ENCODE peak calls at places on chromosome 7, in four cellular contexts. R, V, L and Y are unnamed samples.
A peak's percentile ranks its signal among the peaks of the same experiment; 100 is the strongest.

GRCh38 chr7:142313528-142313927 is 55.7 kb upstream of the PRSS58 start:
- DNase-seq in R (no peak), L (no peak), V (no peak), Y (no peak)

GRCh38 chr7:6430271-6430940 is 17.3 kb downstream of the DAGLB start:
- DNase-seq in L (no peak), R (no peak), V (no peak), Y (no peak)

GRCh38 chr7:114033475-114033874 is 114.7 kb upstream of the PPP1R3A start:
- DNase-seq in V (no peak), R (no peak), L (no peak), Y (no peak)

GRCh38 chr7:2936301-2936700 is 92.2 kb upstream of the GNA12 start:
- DNase-seq in V (no peak), R (no peak), L (no peak), Y (no peak)

GRCh38 chr7:2753148-2753547 is 65.1 kb downstream of the AMZ1 start:
- DNase-seq in L (no peak), V (no peak), R (no peak), Y (no peak)

GRCh38 chr7:95330194-95331003 is 6.1 kb upstream of the PON1 start:
- DNase-seq in L (no peak), V (no peak), R (no peak), Y (no peak)

GRCh38 chr7:117071597-117071996 is 118.3 kb downstream of the ST7 start:
- DNase-seq in V (no peak), R (no peak), L (peak; percentile 47), Y (no peak)

GRCh38 chr7:151632750-151633515 is 113.2 kb upstream of the RHEB start:
- DNase-seq in R (peak; percentile 40), L (no peak), V (peak; percentile 38), Y (peak; percentile 53)

GRCh38 chr7:7771452-7771851 is 53.0 kb upstream of the RPA3 start:
- DNase-seq in L (no peak), V (no peak), R (no peak), Y (no peak)

GRCh38 chr7:105474045-105474444 is 48.0 kb downstream of the PUS7 start:
- DNase-seq in V (no peak), L (no peak), R (no peak), Y (no peak)

GRCh38 chr7:134520130-134520529 is 7.2 kb upstream of the AKR1B10 start:
- DNase-seq in V (no peak), L (no peak), R (no peak), Y (no peak)

GRCh38 chr7:80417211-80417793 is 94.6 kb downstream of the GNAT3 start:
- DNase-seq in V (no peak), L (no peak), R (no peak), Y (no peak)